ENCODE peak calls at places on chromosomes 3 and 15, in five cellular contexts. D is trophoblast cell; N is right lobe of liver; P is sigmoid colon; A is CD8-positive, alpha-beta memory T cell. L is an unnamed sample. For H3K4me1 and H3K9me3, the result is how much of the 10 kb centered on the place peaks cover.

GRCh38 chr3:189404036-189404435 is 227.2 kb upstream of the TP63 start:
- DNase-seq in D (no peak), N (no peak), P (no peak), A (no peak), L (no peak)

GRCh38 chr3:59580499-59580898 is 530.7 kb upstream of the CFAP20DC start:
- DNase-seq in D (no peak), N (no peak), P (no peak), A (no peak), L (no peak)

GRCh38 chr3:180421221-180421620 is 180.7 kb upstream of the TTC14 start:
- DNase-seq in D (no peak), N (no peak), P (no peak), A (no peak), L (no peak)

GRCh38 chr3:141738636-141739363 is 702 bp downstream of the RNF7 start:
- DNase-seq in D (peak), N (no peak), P (no peak), A (peak), L (no peak)

GRCh38 chr3:24763421-24763820 is 268.8 kb upstream of the THRB start:
- DNase-seq in D (peak), N (no peak), P (no peak), A (no peak), L (no peak)

GRCh38 chr3:98732239-98733054 is 30.7 kb upstream of the ST3GAL6 start:
- DNase-seq in D (peak), N (peak), P (peak), A (no peak), L (peak)

GRCh38 chr15:88477126-88477525 is 9.6 kb downstream of the MRPS11 start:
- DNase-seq in D (no peak), N (no peak), P (no peak), A (no peak), L (no peak)

GRCh38 chr15:31352911-31353811 is 26.5 kb downstream of the KLF13 start:
- DNase-seq in D (no peak), N (peak), P (peak), A (peak), L (no peak)

GRCh38 chr3:56929809-56930615 is 128.3 kb upstream of the ARHGEF3 start:
- DNase-seq in D (peak), N (no peak), P (no peak), A (no peak), L (no peak)

GRCh38 chr3:170980399-170980798 is 46.1 kb downstream of the SLC2A2 start:
- DNase-seq in D (no peak), N (no peak), P (no peak), A (no peak), L (no peak)

GRCh38 chr3:103787879-103788278 is 1353.1 kb downstream of the ZPLD1 start:
- DNase-seq in D (no peak), N (no peak), P (no peak), A (no peak), L (no peak)

GRCh38 chr15:49383266-49383665 is 39.8 kb upstream of the FGF7 start:
- DNase-seq in D (no peak), N (no peak), P (no peak), A (no peak), L (no peak)

GRCh38 chr3:93906245-93906644 is 67.5 kb downstream of the PROS1 start:
- DNase-seq in D (no peak), N (no peak), P (no peak), A (no peak), L (peak)

GRCh38 chr3:36172699-36173098 is 207.6 kb upstream of the STAC start:
- DNase-seq in D (no peak), N (no peak), P (no peak), A (no peak), L (no peak)

GRCh38 chr3:160134454-160134853 is 90.8 kb upstream of the C3orf80 start:
- DNase-seq in D (peak), N (no peak), P (no peak), A (no peak), L (no peak)

GRCh38 chr3:173403376-173403775 is 5.8 kb downstream of the NLGN1 start:
- DNase-seq in D (no peak), N (no peak), P (no peak), A (no peak), L (no peak)

GRCh38 chr15:80317389-80318169 is 65.6 kb upstream of the CTXND1 start:
- DNase-seq in D (peak), N (no peak), P (peak), A (no peak), L (peak)

GRCh38 chr3:52489453-52489852 is 5.7 kb upstream of the STAB1 start:
- DNase-seq in D (no peak), N (no peak), P (no peak), A (no peak), L (no peak)

GRCh38 chr15:83556754-83557153 is 97.2 kb upstream of the ADAMTSL3 start:
- DNase-seq in D (no peak), N (no peak), P (no peak), A (no peak), L (no peak)

GRCh38 chr3:174337227-174337626 is 521.9 kb upstream of the NAALADL2 start:
- DNase-seq in D (no peak), N (no peak), P (no peak), A (no peak), L (no peak)

GRCh38 chr3:89256395-89256794 is 149.0 kb downstream of the EPHA3 start:
- DNase-seq in D (no peak), N (no peak), P (no peak), A (no peak), L (peak)

GRCh38 chr3:182486459-182486858 is 306.8 kb upstream of the ATP11B start:
- DNase-seq in D (no peak), N (no peak), P (no peak), A (no peak), L (no peak)

GRCh38 chr3:56855856-56856538 is 54.2 kb upstream of the ARHGEF3 start:
- DNase-seq in D (peak), N (no peak), P (no peak), A (no peak), L (no peak)

GRCh38 chr3:56923546-56924224 is 121.9 kb upstream of the ARHGEF3 start:
- DNase-seq in D (peak), N (no peak), P (no peak), A (peak), L (no peak)

GRCh38 chr3:106710596-106710995 is 666.6 kb upstream of the CCDC54 start:
- DNase-seq in D (no peak), N (no peak), P (no peak), A (no peak), L (no peak)

GRCh38 chr3:101879102-101879501 is 29.8 kb downstream of the NFKBIZ start:
- DNase-seq in D (no peak), N (no peak), P (no peak), A (no peak), L (no peak)

GRCh38 chr3:65828706-65829105 is 210.0 kb downstream of the MAGI1 start:
- DNase-seq in D (peak), N (no peak), P (no peak), A (no peak), L (no peak)

GRCh38 chr15:70242962-70243685 is 145.4 kb upstream of the TLE3 start:
- DNase-seq in D (peak), N (no peak), P (peak), A (no peak), L (peak)

GRCh38 chr15:60761505-60761845 is 282.5 kb upstream of the ICE2 start:
- DNase-seq in D (no peak), N (no peak), P (no peak), A (no peak), L (no peak)

GRCh38 chr15:65248506-65248905 is 37.2 kb upstream of the CILP start:
- DNase-seq in D (no peak), N (no peak), P (no peak), A (no peak), L (no peak)

GRCh38 chr15:88375234-88375926 is 91.8 kb downstream of the MRPL46 start:
- DNase-seq in D (peak), N (no peak), P (no peak), A (no peak), L (no peak)

GRCh38 chr3:45078910-45079522 is 52.9 kb downstream of the CLEC3B start:
- DNase-seq in D (peak), N (no peak), P (no peak), A (no peak), L (no peak)

GRCh38 chr15:64246364-64247189 is 83.8 kb upstream of the PPIB start:
- DNase-seq in D (peak), N (no peak), P (no peak), A (no peak), L (no peak)

GRCh38 chr15:56225520-56225919 is 18.2 kb downstream of the RFX7 start:
- DNase-seq in D (no peak), N (no peak), P (no peak), A (no peak), L (no peak)

GRCh38 chr15:98712845-98713584 is 64.7 kb downstream of the IGF1R start:
- DNase-seq in D (no peak), N (no peak), P (no peak), A (no peak), L (no peak)
- H3K4me1 ChIP-seq in D (under half), N (under half), P (half or more), A (under half), L (under half)

DNA sequence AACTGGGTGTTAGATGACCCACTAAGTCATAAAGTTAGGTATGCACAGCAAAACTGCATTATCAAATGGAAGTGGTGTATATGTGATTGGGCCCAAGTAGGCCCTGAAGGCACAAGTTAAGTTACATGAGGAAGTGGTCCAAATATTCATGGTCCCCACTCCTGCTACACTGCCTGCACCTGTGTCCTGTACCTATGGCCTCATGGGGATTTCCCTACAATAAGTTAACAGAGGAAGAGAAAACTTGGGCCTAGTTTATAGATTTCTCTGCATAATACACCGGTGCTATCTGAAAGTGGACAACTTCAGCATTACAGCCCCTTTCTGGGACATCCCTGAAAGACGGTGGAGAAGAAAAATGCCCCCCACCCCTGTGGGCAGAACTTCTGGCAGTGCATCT is 41.5 kb downstream of the STRIT1 start:
- DNase-seq in D (no peak), N (no peak), P (no peak), A (no peak), L (no peak)
- H3K9me3 ChIP-seq in D (under half), N (under half), P (under half), A (under half), L (under half)

GRCh38 chr3:71243230-71243629 is 340.3 kb downstream of the FOXP1 start:
- DNase-seq in D (no peak), N (no peak), P (no peak), A (no peak), L (no peak)
- H3K4me1 ChIP-seq in D (under half), N (under half), P (under half), A (under half), L (under half)

GRCh38 chr15:72536506-72536905 is 62.4 kb downstream of the ARIH1 start:
- DNase-seq in D (peak), N (no peak), P (no peak), A (no peak), L (no peak)
- H3K9me3 ChIP-seq in D (under half), N (under half), P (under half), A (under half), L (under half)